ENCODE peak calls at places on chromosomes 4 and X, in four cellular contexts. W is HepG2, S is tibial nerve, I is ovary. U is an unnamed sample.

GRCh38 chrX:2320580-2321327 is 180.0 kb downstream of the DHRSX start:
- DNase-seq in S (peak), W (peak), I (no peak), U (peak)

GRCh38 chrX:14501312-14501711 is 28.0 kb upstream of the GLRA2 start:
- DNase-seq in W (no peak), S (no peak), I (peak), U (no peak)

GRCh38 chr4:30714408-30715031 is 5.6 kb upstream of the PCDH7 start:
- DNase-seq in S (no peak), W (peak), I (peak), U (peak)

GRCh38 chrX:131841496-131842410 is 181.3 kb upstream of the STK26 start:
- DNase-seq in S (no peak), W (peak), I (no peak), U (peak)

GRCh38 chr4:127993150-127993549 is 27.9 kb downstream of the ABHD18 start:
- DNase-seq in W (no peak), I (no peak), S (no peak), U (no peak)

GRCh38 chr4:138899999-138900398 is 115.6 kb upstream of the NOCT start:
- DNase-seq in S (no peak), I (no peak), W (no peak), U (no peak)

GRCh38 chr4:61500883-61501282 is 300.8 kb downstream of the ADGRL3 start:
- DNase-seq in I (no peak), W (no peak), S (no peak), U (no peak)

GRCh38 chrX:147476008-147476407 is 435.7 kb upstream of the FMR1 start:
- DNase-seq in W (peak), S (no peak), I (no peak), U (peak)

GRCh38 chrX:132375941-132376340 is 112.9 kb downstream of the MBNL3 start:
- DNase-seq in W (no peak), S (no peak), I (no peak), U (no peak)

GRCh38 chrX:100895365-100896075 is 21.4 kb upstream of the NOX1 start:
- DNase-seq in I (peak), W (peak), S (no peak), U (peak)

GRCh38 chrX:23797371-23798128 is 14.6 kb downstream of the SAT1 start:
- DNase-seq in I (no peak), S (no peak), W (no peak), U (no peak)

GRCh38 chr4:8641931-8642650 is 49.5 kb downstream of the CPZ start:
- DNase-seq in I (no peak), W (no peak), S (peak), U (no peak)

GRCh38 chr4:37822220-37822619 is 4.3 kb upstream of the PGM2 start:
- DNase-seq in I (no peak), S (no peak), W (no peak), U (no peak)

GRCh38 chr4:32396504-32396903 is 1676.3 kb downstream of the PCDH7 start:
- DNase-seq in W (no peak), I (no peak), S (no peak), U (no peak)

GRCh38 chrX:74419861-74420193 is 1.5 kb upstream of the SLC16A2 start:
- DNase-seq in I (no peak), W (no peak), S (no peak), U (no peak)

GRCh38 chr4:10256203-10256602 is 139.6 kb upstream of the WDR1 start:
- DNase-seq in S (no peak), W (no peak), I (no peak), U (no peak)

GRCh38 chrX:121782544-121782943 is 735.1 kb downstream of the GLUD2 start:
- DNase-seq in I (no peak), W (no peak), S (no peak), U (no peak)

GRCh38 chr4:128525939-128526630 is 238.5 kb upstream of the PGRMC2 start:
- DNase-seq in S (no peak), W (no peak), I (no peak), U (no peak)

GRCh38 chrX:39293203-39293602 is 491.9 kb downstream of the MID1IP1 start:
- DNase-seq in S (no peak), I (no peak), W (no peak), U (no peak)

GRCh38 chrX:48540015-48540350 is 469 bp downstream of the TBC1D25 start:
- DNase-seq in W (peak), I (no peak), S (peak), U (peak)

GRCh38 chr4:970046-970745 is 3.2 kb downstream of the DGKQ start:
- DNase-seq in I (no peak), W (no peak), S (no peak), U (no peak)

GRCh38 chrX:148665001-148665400 is 164.6 kb downstream of the AFF2 start:
- DNase-seq in W (no peak), S (no peak), I (no peak), U (no peak)

GRCh38 chr4:174928174-174928573 is 10.0 kb downstream of the ADAM29 start:
- DNase-seq in W (no peak), S (no peak), I (no peak), U (no peak)
- TF ChIP-seq EP300 in W (no peak), S (no peak), I (no peak), U (no peak)

GRCh38 chrX:72255445-72255844 is 16.6 kb upstream of the ERCC6L start:
- DNase-seq in S (no peak), I (no peak), W (no peak), U (no peak)
- TF ChIP-seq EP300 in S (no peak), I (no peak), W (no peak), U (no peak)

GRCh38 chr4:141640692-141641091 is 4.3 kb downstream of the IL15 start:
- DNase-seq in S (no peak), W (no peak), I (no peak), U (no peak)

GRCh38 chr4:141637565-141637964 is 1.2 kb downstream of the IL15 start:
- DNase-seq in I (no peak), S (no peak), W (no peak), U (no peak)

GRCh38 chr4:141636771-141637460 is 533 bp downstream of the IL15 start:
- DNase-seq in I (peak), W (no peak), S (no peak), U (peak)

GRCh38 chr4:141635726-141636076 is 682 bp upstream of the IL15 start:
- DNase-seq in W (no peak), I (no peak), S (no peak), U (no peak)

GRCh38 chr4:141636077-141636770 is at the start of gene IL15:
- DNase-seq in I (peak), W (peak), S (peak), U (peak)
- TF ChIP-seq EP300 in I (no peak), W (no peak), S (no peak), U (no peak)

GRCh38 chr4:26061248-26061986 is 147.4 kb downstream of the SMIM20 start:
- DNase-seq in S (no peak), W (peak), I (no peak), U (peak)
- TF ChIP-seq EP300 in S (no peak), W (no peak), I (no peak), U (no peak)

GRCh38 chr4:182175788-182176519 is 67.2 kb upstream of the TENM3 start:
- DNase-seq in W (no peak), S (no peak), I (no peak), U (no peak)

GRCh38 chr4:182170417-182170935 is 72.7 kb upstream of the TENM3 start:
- DNase-seq in S (no peak), I (no peak), W (no peak), U (no peak)

GRCh38 chr4:182174979-182175378 is 68.2 kb upstream of the TENM3 start:
- DNase-seq in W (no peak), I (no peak), S (no peak), U (no peak)

GRCh38 chr4:182169987-182170386 is 73.2 kb upstream of the TENM3 start:
- DNase-seq in W (no peak), I (no peak), S (no peak), U (no peak)
- TF ChIP-seq EP300 in W (no peak), I (no peak), S (no peak), U (no peak)

DNA sequence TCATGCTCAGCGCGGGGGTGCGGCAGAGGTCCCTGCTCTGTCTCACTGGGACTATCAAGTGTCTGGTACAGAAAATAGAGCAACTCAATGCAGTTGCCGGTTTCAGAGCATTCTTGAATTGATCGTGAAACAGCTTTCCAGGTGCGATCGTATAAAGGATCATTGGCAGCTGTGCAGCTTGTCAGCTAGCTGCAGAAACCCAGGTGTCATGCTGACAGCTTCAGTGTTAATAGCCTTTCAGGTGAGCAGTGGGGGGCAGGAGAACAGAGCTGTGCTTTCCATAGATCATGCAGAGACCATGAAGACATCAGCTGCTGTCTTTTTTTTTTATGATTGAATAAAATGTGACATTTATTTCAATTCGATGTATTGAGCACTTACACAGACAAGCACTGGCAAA is 583.9 kb downstream of the NLGN4X start:
- DNase-seq in I (no peak), W (no peak), S (no peak), U (no peak)
- TF ChIP-seq EP300 in I (no peak), W (no peak), S (no peak), U (no peak)

GRCh38 chr4:41167191-41167590 is 47.2 kb downstream of the APBB2 start:
- DNase-seq in S (no peak), W (no peak), I (no peak), U (no peak)

GRCh38 chr4:41174444-41174843 is 39.9 kb downstream of the APBB2 start:
- DNase-seq in I (no peak), S (no peak), W (no peak), U (no peak)

GRCh38 chr4:41164405-41164804 is 49.9 kb downstream of the APBB2 start:
- DNase-seq in W (peak), S (no peak), I (no peak), U (no peak)

GRCh38 chr4:41172772-41173171 is 41.6 kb downstream of the APBB2 start:
- DNase-seq in S (no peak), W (no peak), I (no peak), U (no peak)

GRCh38 chr4:41169256-41169655 is 45.1 kb downstream of the APBB2 start:
- DNase-seq in I (no peak), S (no peak), W (no peak), U (no peak)
- TF ChIP-seq EP300 in I (no peak), S (no peak), W (no peak), U (no peak)

GRCh38 chr4:110196871-110197420 is 1.5 kb downstream of the ELOVL6 start:
- DNase-seq in S (peak), W (no peak), I (peak), U (peak)

GRCh38 chr4:110196206-110196870 is 2.1 kb downstream of the ELOVL6 start:
- DNase-seq in I (peak), S (no peak), W (peak), U (peak)

GRCh38 chr4:110195561-110196205 is 2.7 kb downstream of the ELOVL6 start:
- DNase-seq in S (no peak), I (no peak), W (no peak), U (no peak)

GRCh38 chr4:110198472-110199419 is at the start of gene ELOVL6:
- DNase-seq in W (peak), I (peak), S (peak), U (peak)

GRCh38 chr4:110197421-110198398 is 705 bp downstream of the ELOVL6 start:
- DNase-seq in S (no peak), W (no peak), I (peak), U (peak)
- TF ChIP-seq EP300 in S (no peak), W (no peak), I (no peak), U (no peak)

GRCh38 chrX:118780509-118780908 is 43.1 kb upstream of the ZCCHC12 start:
- DNase-seq in I (no peak), S (no peak), W (no peak), U (no peak)
- TF ChIP-seq EP300 in I (no peak), S (no peak), W (no peak), U (no peak)

GRCh38 chr4:98663226-98664006 is 5.0 kb upstream of the TSPAN5 start:
- DNase-seq in I (no peak), W (no peak), S (peak), U (no peak)
- TF ChIP-seq EP300 in I (no peak), W (no peak), S (no peak), U (no peak)

U was measured in SK-N-SH.